ENCODE peak calls at places on chromosomes 16 and 17, in six cellular contexts. N is A549, D is NB4, V is K562, E is HepG2, I is GM12878. H is an unnamed sample.

GRCh38 chr17:71023631-71024030 is 854.3 kb downstream of the KCNJ2 start:
- DNase-seq in D (no peak), I (no peak), E (no peak), V (no peak), N (no peak), H (no peak)

GRCh38 chr17:32157225-32157624 is 14.9 kb downstream of the RHOT1 start:
- DNase-seq in N (no peak), I (no peak), D (no peak), E (no peak), V (no peak), H (no peak)

GRCh38 chr17:77959926-77960521 is 1.5 kb downstream of the TNRC6C start:
- DNase-seq in I (no peak), N (no peak), D (no peak), V (peak), E (no peak), H (peak)

GRCh38 chr17:77366558-77367245 is 225.9 kb downstream of the SEC14L1 start:
- DNase-seq in N (no peak), I (no peak), E (no peak), V (no peak), D (no peak), H (no peak)

GRCh38 chr16:20946015-20946629 is 45.6 kb downstream of the LYRM1 start:
- DNase-seq in D (no peak), N (no peak), E (no peak), I (no peak), V (no peak), H (no peak)

GRCh38 chr17:31357831-31358400 is 33.6 kb upstream of the RAB11FIP4 start:
- DNase-seq in I (no peak), V (no peak), N (peak), E (no peak), D (no peak), H (no peak)

GRCh38 chr16:12674096-12674495 is 129.6 kb downstream of the CPPED1 start:
- DNase-seq in D (no peak), V (no peak), E (no peak), I (no peak), N (peak), H (peak)

GRCh38 chr16:30041841-30042240 is 10.8 kb upstream of the TLCD3B start:
- DNase-seq in D (peak), N (no peak), I (no peak), E (no peak), V (no peak), H (peak)

GRCh38 chr17:45277992-45278391 is 16.1 kb upstream of the SPATA32 start:
- DNase-seq in N (no peak), V (no peak), E (no peak), I (no peak), D (no peak), H (peak)

GRCh38 chr16:58628845-58629680 is 563 bp downstream of the CNOT1 start:
- DNase-seq in N (peak), I (peak), E (peak), D (peak), V (peak), H (peak)

GRCh38 chr17:57278740-57279387 is 22.5 kb downstream of the MSI2 start:
- DNase-seq in E (no peak), I (no peak), D (no peak), V (no peak), N (no peak), H (no peak)

GRCh38 chr17:57275365-57275764 is 19.0 kb downstream of the MSI2 start:
- DNase-seq in I (no peak), D (no peak), N (no peak), E (no peak), V (no peak), H (no peak)

GRCh38 chr17:57276621-57277020 is 20.3 kb downstream of the MSI2 start:
- DNase-seq in V (no peak), I (no peak), E (no peak), N (no peak), D (no peak), H (no peak)

GRCh38 chr17:57279432-57279831 is 23.1 kb downstream of the MSI2 start:
- DNase-seq in N (no peak), D (no peak), I (no peak), E (no peak), V (no peak), H (no peak)

DNA sequence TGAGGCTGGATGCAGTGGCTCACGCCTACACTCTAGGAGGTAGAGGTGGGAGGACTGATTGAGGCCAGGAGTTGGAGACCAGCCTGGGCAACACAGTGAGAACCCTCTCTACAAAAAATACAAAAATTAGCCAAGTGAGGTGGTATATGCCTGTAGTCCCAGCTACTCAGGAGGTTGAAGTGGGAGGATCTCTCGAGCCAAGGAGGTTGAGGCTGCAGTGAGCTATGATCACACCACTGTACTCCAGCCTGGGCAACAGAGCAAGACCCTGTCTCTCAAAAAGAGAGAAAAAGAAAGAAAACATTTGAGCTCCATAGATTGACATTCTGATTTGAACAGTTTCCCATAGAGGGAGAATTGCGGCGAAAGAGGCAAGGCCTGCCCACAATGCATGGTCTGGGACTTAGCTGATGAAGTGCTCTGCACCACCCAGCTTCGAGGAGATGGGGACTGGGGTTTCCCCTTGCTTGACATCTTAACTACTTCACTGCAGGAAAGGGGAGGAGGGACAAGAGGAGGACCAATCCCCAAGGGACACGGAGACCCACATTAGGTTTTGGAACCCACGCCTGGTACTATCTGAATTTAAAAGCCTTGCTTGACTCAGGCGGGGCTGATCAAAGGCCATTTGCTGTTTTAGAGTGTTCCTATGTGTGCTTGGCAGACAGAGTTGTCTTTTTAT is 21.7 kb downstream of the MSI2 start:
- DNase-seq in D (no peak), N (no peak), E (no peak), I (no peak), V (no peak), H (no peak)
- TF ChIP-seq MYC in D (no peak), N (no peak), E (no peak), I (no peak), V (no peak), H (no peak)

DNA sequence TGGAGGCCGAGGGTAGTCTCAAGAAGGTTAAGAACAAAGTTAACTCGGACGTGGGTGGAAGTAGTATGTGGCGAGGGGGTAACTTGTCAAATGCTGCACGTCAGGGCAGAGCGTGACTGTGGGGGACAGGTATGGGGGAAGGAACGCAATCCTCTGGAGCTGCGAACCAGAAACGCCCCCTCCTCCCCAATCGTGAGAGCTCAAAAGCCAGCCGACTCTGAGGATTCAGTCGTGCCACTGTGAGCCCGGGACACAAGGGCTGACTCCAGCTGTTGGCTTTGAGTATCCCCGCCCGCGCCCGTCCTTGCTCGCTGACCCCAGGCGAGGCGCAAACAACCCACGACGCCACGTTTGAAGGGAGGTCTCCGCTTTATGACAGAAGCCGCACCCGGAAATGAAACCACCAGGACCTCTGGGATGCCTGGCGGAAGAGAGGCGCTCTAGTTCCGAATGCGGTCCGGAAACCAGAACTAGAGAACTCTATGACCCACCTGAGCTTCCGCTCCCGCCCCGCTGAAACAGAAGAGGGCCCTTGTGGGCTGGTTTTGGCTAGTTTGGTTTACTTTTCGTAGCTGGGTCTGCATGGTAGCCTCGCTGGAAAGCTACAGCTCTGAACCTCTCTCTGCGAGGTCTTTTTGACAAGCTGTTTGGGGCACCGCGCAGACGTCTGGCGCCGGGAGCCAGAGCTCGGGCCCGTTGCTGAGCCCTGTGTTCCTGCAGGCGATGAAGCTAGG is at the start of gene PEX12:
- DNase-seq in N (peak), E (peak), I (peak), V (peak), D (peak), H (peak)
- TF ChIP-seq POLR2A in N (peak), E (peak), I (peak), V (peak), D (peak), H (peak)

GRCh38 chr17:58176200-58176599 is 9.4 kb downstream of the OR4D2 start:
- DNase-seq in D (peak), E (no peak), V (no peak), N (no peak), I (no peak), H (no peak)
- TF ChIP-seq MAX in D (no peak), E (no peak), V (no peak), N (no peak), I (no peak), H (no peak)

GRCh38 chr17:82531431-82531881 is 11.9 kb downstream of the FOXK2 start:
- DNase-seq in I (no peak), D (no peak), V (no peak), N (no peak), E (no peak), H (peak)

GRCh38 chr17:82527893-82528292 is 8.4 kb downstream of the FOXK2 start:
- DNase-seq in E (no peak), N (no peak), D (no peak), I (no peak), V (no peak), H (no peak)

GRCh38 chr17:82525712-82526111 is 6.2 kb downstream of the FOXK2 start:
- DNase-seq in D (no peak), N (no peak), E (no peak), I (no peak), V (no peak), H (no peak)

GRCh38 chr17:82529914-82530300 is 10.4 kb downstream of the FOXK2 start:
- DNase-seq in E (no peak), V (no peak), N (no peak), D (no peak), I (no peak), H (no peak)

GRCh38 chr17:82528484-82529265 is 9.1 kb downstream of the FOXK2 start:
- DNase-seq in V (no peak), I (no peak), D (peak), E (no peak), N (peak), H (peak)
- TF ChIP-seq MYC in V (no peak), I (no peak), D (no peak), E (no peak), N (no peak), H (no peak)

DNA sequence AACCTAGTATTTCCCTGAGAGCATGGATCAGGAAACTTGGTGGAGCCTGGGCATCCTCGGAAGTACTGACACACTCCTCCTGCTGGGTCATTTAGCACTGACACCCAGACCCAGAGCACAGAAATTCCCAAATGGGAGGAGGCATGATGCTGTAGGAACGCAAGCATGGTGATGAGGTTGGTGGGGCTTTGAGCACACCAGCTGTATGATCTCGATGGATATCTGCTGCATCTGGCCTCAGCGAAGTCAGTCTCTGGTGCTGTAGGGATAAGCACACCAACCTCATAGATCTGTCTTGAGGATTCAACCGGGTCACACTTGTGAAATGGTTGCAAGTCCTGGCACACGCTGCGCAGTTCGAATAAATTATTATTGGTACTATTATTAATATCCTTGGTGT is 52.5 kb downstream of the SHISA6 start:
- DNase-seq in V (no peak), D (no peak), N (no peak), I (no peak), E (no peak), H (no peak)
- TF ChIP-seq POLR2A in V (no peak), D (no peak), N (no peak), I (no peak), E (no peak), H (no peak)

H was measured in endothelial cell of umbilical vein.